ENCODE peak calls at places on chromosomes 13 and 19, in four cellular contexts. K is NCI-H510A, U is endodermal cell, Q is HT1080. S is an unnamed sample.
A peak's percentile ranks its signal among the peaks of the same experiment; 100 is the strongest.

GRCh38 chr19:34096020-34096915 is 76.0 kb upstream of the LSM14A start:
- DNase-seq in K (no peak), U (peak; percentile 66), Q (peak; percentile 50), S (peak; percentile 16)

GRCh38 chr19:56660381-56661105 is 11.0 kb downstream of the ZNF835 start:
- DNase-seq in K (no peak), U (no peak), Q (no peak), S (no peak)

GRCh38 chr13:32530841-32531253 is 7.7 kb downstream of the N4BP2L2 start:
- DNase-seq in K (no peak), U (no peak), Q (peak; percentile 47), S (no peak)

GRCh38 chr19:47447470-47448359 is 24.0 kb downstream of the SLC8A2 start:
- DNase-seq in K (no peak), U (peak; percentile 99), Q (no peak), S (peak; percentile 99)

GRCh38 chr19:12496480-12496879 is 11.9 kb upstream of the ZNF709 start:
- DNase-seq in K (no peak), U (no peak), Q (no peak), S (no peak)

GRCh38 chr13:33971305-33971819 is 153.4 kb downstream of the RFC3 start:
- DNase-seq in K (no peak), U (no peak), Q (no peak), S (no peak)

GRCh38 chr13:56864451-56864850 is 276.3 kb upstream of the PRR20A start:
- DNase-seq in K (no peak), U (no peak), Q (no peak), S (no peak)

GRCh38 chr13:51626749-51627148 is 42.5 kb downstream of the WDFY2 start:
- DNase-seq in K (no peak), U (no peak), Q (no peak), S (no peak)

GRCh38 chr13:114047358-114047881 is 73.5 kb upstream of the C13orf46 start:
- DNase-seq in K (no peak), U (no peak), Q (no peak), S (no peak)

GRCh38 chr13:51244637-51245405 is 22.6 kb downstream of the FAM124A start:
- DNase-seq in K (no peak), U (peak; percentile 68), Q (no peak), S (peak; percentile 64)

GRCh38 chr13:73708393-73708985 is 425.7 kb downstream of the KLF12 start:
- DNase-seq in K (no peak), U (peak; percentile 69), Q (peak; percentile 50), S (peak; percentile 49)

GRCh38 chr19:34220472-34221063 is 33.8 kb upstream of the GARRE1 start:
- DNase-seq in K (peak; percentile 48), U (peak; percentile 83), Q (peak; percentile 41), S (peak; percentile 55)

GRCh38 chr19:15937771-15938170 is 3.4 kb upstream of the CYP4F11 start:
- DNase-seq in K (no peak), U (no peak), Q (no peak), S (no peak)

GRCh38 chr13:29771247-29771646 is 79.2 kb downstream of the UBL3 start:
- DNase-seq in K (no peak), U (no peak), Q (peak; percentile 31), S (no peak)

GRCh38 chr13:50575138-50575537 is 268.4 kb downstream of the DLEU7 start:
- DNase-seq in K (no peak), U (no peak), Q (no peak), S (no peak)

GRCh38 chr13:51758691-51759090 is 45.3 kb downstream of the DHRS12 start:
- DNase-seq in K (no peak), U (no peak), Q (no peak), S (no peak)

GRCh38 chr19:32748497-32748896 is 28.9 kb downstream of the TDRD12 start:
- DNase-seq in K (no peak), U (peak; percentile 66), Q (no peak), S (peak; percentile 17)

GRCh38 chr19:46631481-46631880 is 4.5 kb downstream of the GNG8 start:
- DNase-seq in K (no peak), U (no peak), Q (no peak), S (no peak)

GRCh38 chr19:2247433-2248101 is 1.6 kb upstream of the AMH start:
- DNase-seq in K (no peak), U (no peak), Q (no peak), S (no peak)

GRCh38 chr19:49282184-49282583 is 42.8 kb downstream of the SLC6A16 start:
- DNase-seq in K (no peak), U (no peak), Q (no peak), S (no peak)

GRCh38 chr19:41001243-41001971 is 10.3 kb downstream of the CYP2B6 start:
- DNase-seq in K (no peak), U (peak; percentile 50), Q (peak; percentile 24), S (peak; percentile 24)

GRCh38 chr19:34337747-34338146 is 27.2 kb upstream of the GPI start:
- DNase-seq in K (no peak), U (no peak), Q (no peak), S (no peak)

GRCh38 chr13:87798536-87798935 is 127.4 kb downstream of the SLITRK5 start:
- DNase-seq in K (no peak), U (no peak), Q (no peak), S (no peak)

GRCh38 chr19:33859016-33859415 is 62.3 kb downstream of the KCTD15 start:
- DNase-seq in K (no peak), U (no peak), Q (no peak), S (no peak)

GRCh38 chr19:13637664-13638063 is 126.7 kb upstream of the MRI1 start:
- DNase-seq in K (no peak), U (no peak), Q (no peak), S (no peak)

GRCh38 chr19:49017666-49018351 is 918 bp upstream of the LHB start:
- DNase-seq in K (no peak), U (peak; percentile 87), Q (no peak), S (peak; percentile 66)

GRCh38 chr13:49020940-49021548 is 45.3 kb downstream of the FNDC3A start:
- DNase-seq in K (no peak), U (peak; percentile 42), Q (no peak), S (no peak)

GRCh38 chr13:60448907-60449510 is 52.0 kb downstream of the TDRD3 start:
- DNase-seq in K (no peak), U (peak; percentile 50), Q (peak; percentile 23), S (no peak)

GRCh38 chr19:3557461-3558248 is at the start of gene MFSD12:
- DNase-seq in K (peak; percentile 66), U (peak; percentile 96), Q (peak; percentile 90), S (peak; percentile 96)

GRCh38 chr13:31242935-31243334 is 43.2 kb downstream of the B3GLCT start:
- DNase-seq in K (no peak), U (no peak), Q (no peak), S (no peak)

GRCh38 chr19:21256722-21257121 is 72.5 kb downstream of the ZNF708 start:
- DNase-seq in K (no peak), U (peak; percentile 50), Q (no peak), S (peak; percentile 21)

GRCh38 chr19:12791345-12792047 is at the start of gene JUNB:
- DNase-seq in K (peak; percentile 90), U (peak; percentile 94), Q (peak; percentile 91), S (peak; percentile 81)

GRCh38 chr13:48542581-48543341 is 9.9 kb upstream of the RCBTB2 start:
- DNase-seq in K (peak; percentile 0), U (peak; percentile 73), Q (no peak), S (peak; percentile 41)

GRCh38 chr13:112032186-112032835 is 34.6 kb upstream of the SOX1 start:
- DNase-seq in K (peak; percentile 4), U (no peak), Q (peak; percentile 24), S (no peak)

GRCh38 chr19:45767410-45767880 is 1.6 kb downstream of the SIX5 start:
- DNase-seq in K (peak; percentile 79), U (peak; percentile 90), Q (peak; percentile 72), S (peak; percentile 69)

GRCh38 chr19:29887498-29887897 is 54.5 kb upstream of the URI1 start:
- DNase-seq in K (no peak), U (no peak), Q (peak; percentile 50), S (no peak)

S was measured in WTC11.